ENCODE peak calls at places on chromosomes 13 and 19, in four cellular contexts. One of them, this sample, is unnamed.

GRCh38 chr19:54315956-54316355 is 3.0 kb upstream of the LILRA5 start:
- DNase-seq in K562: no peak
- DNase-seq in HepG2: no peak
- DNase-seq in H1: no peak
- DNase-seq in this sample: no peak

GRCh38 chr19:3458229-3458555 is 22.1 kb downstream of the SMIM24 start:
- DNase-seq in K562: no peak
- DNase-seq in HepG2: no peak
- DNase-seq in H1: no peak
- DNase-seq in this sample: no peak

GRCh38 chr19:48102870-48103751 is 7.5 kb downstream of the PLA2G4C start:
- DNase-seq in K562: peak
- DNase-seq in HepG2: peak
- DNase-seq in H1: no peak
- DNase-seq in this sample: peak

GRCh38 chr19:44617481-44617880 is 4.1 kb downstream of the IGSF23 start:
- DNase-seq in K562: no peak
- DNase-seq in HepG2: no peak
- DNase-seq in H1: no peak
- DNase-seq in this sample: no peak

GRCh38 chr13:48514776-48515175 is 18.1 kb downstream of the RCBTB2 start:
- DNase-seq in K562: no peak
- DNase-seq in HepG2: no peak
- DNase-seq in H1: no peak
- DNase-seq in this sample: no peak

GRCh38 chr13:47069133-47069532 is 172.3 kb upstream of the HTR2A start:
- DNase-seq in K562: no peak
- DNase-seq in HepG2: no peak
- DNase-seq in H1: no peak
- DNase-seq in this sample: no peak

GRCh38 chr13:55229906-55230569 is 1910.7 kb upstream of the PRR20A start:
- DNase-seq in K562: no peak
- DNase-seq in HepG2: no peak
- DNase-seq in H1: no peak
- DNase-seq in this sample: no peak

GRCh38 chr19:45862271-45862563 is 730 bp downstream of the SYMPK start:
- DNase-seq in K562: no peak
- DNase-seq in HepG2: no peak
- DNase-seq in H1: no peak
- DNase-seq in this sample: no peak

GRCh38 chr13:23715092-23715761 is 145.0 kb downstream of the TNFRSF19 start:
- DNase-seq in K562: no peak
- DNase-seq in HepG2: peak
- DNase-seq in H1: no peak
- DNase-seq in this sample: no peak

GRCh38 chr13:99311137-99311536 is 3.9 kb upstream of the GPR183 start:
- DNase-seq in K562: peak
- DNase-seq in HepG2: no peak
- DNase-seq in H1: no peak
- DNase-seq in this sample: no peak

GRCh38 chr13:114005206-114005720 is 31.4 kb upstream of the C13orf46 start:
- DNase-seq in K562: peak
- DNase-seq in HepG2: no peak
- DNase-seq in H1: no peak
- DNase-seq in this sample: no peak

GRCh38 chr13:80787604-80788003 is 446.7 kb upstream of the SPRY2 start:
- DNase-seq in K562: no peak
- DNase-seq in HepG2: no peak
- DNase-seq in H1: no peak
- DNase-seq in this sample: no peak

GRCh38 chr19:33905473-33905936 is 108.8 kb downstream of the KCTD15 start:
- DNase-seq in K562: no peak
- DNase-seq in HepG2: no peak
- DNase-seq in H1: no peak
- DNase-seq in this sample: no peak

GRCh38 chr19:46789371-46789770 is 977 bp upstream of the SLC1A5 start:
- DNase-seq in K562: no peak
- DNase-seq in HepG2: no peak
- DNase-seq in H1: no peak
- DNase-seq in this sample: no peak

GRCh38 chr13:107778094-107778493 is 437.2 kb downstream of the LIG4 start:
- DNase-seq in K562: no peak
- DNase-seq in HepG2: no peak
- DNase-seq in H1: no peak
- DNase-seq in this sample: no peak

GRCh38 chr19:13521066-13521465 is 14.8 kb upstream of the CACNA1A start:
- DNase-seq in K562: peak
- DNase-seq in HepG2: no peak
- DNase-seq in H1: no peak
- DNase-seq in this sample: no peak
- TF ChIP-seq GABPA in K562: no peak
- TF ChIP-seq GABPA in HepG2: no peak
- TF ChIP-seq GABPA in H1: no peak
- TF ChIP-seq GABPA in this sample: no peak

GRCh38 chr13:90746230-90746629 is 601.3 kb upstream of the MIR17HG start:
- DNase-seq in K562: no peak
- DNase-seq in HepG2: no peak
- DNase-seq in H1: no peak
- DNase-seq in this sample: no peak
- TF ChIP-seq GABPA in K562: no peak
- TF ChIP-seq GABPA in HepG2: no peak
- TF ChIP-seq GABPA in H1: no peak
- TF ChIP-seq GABPA in this sample: no peak

GRCh38 chr19:51807111-51807701 is 12.2 kb downstream of the FPR3 start:
- DNase-seq in K562: peak
- DNase-seq in HepG2: peak
- DNase-seq in H1: peak
- DNase-seq in this sample: no peak

GRCh38 chr19:51807925-51808324 is 13.0 kb downstream of the FPR3 start:
- DNase-seq in K562: no peak
- DNase-seq in HepG2: no peak
- DNase-seq in H1: no peak
- DNase-seq in this sample: no peak

GRCh38 chr19:51809787-51810186 is 14.8 kb downstream of the FPR3 start:
- DNase-seq in K562: no peak
- DNase-seq in HepG2: peak
- DNase-seq in H1: no peak
- DNase-seq in this sample: no peak

GRCh38 chr19:51810228-51810627 is 15.3 kb downstream of the FPR3 start:
- DNase-seq in K562: no peak
- DNase-seq in HepG2: peak
- DNase-seq in H1: no peak
- DNase-seq in this sample: no peak

GRCh38 chr19:51808333-51808986 is 13.5 kb downstream of the FPR3 start:
- DNase-seq in K562: no peak
- DNase-seq in HepG2: peak
- DNase-seq in H1: no peak
- DNase-seq in this sample: no peak
- TF ChIP-seq GABPA in K562: no peak
- TF ChIP-seq GABPA in HepG2: no peak
- TF ChIP-seq GABPA in H1: no peak
- TF ChIP-seq GABPA in this sample: no peak

DNA sequence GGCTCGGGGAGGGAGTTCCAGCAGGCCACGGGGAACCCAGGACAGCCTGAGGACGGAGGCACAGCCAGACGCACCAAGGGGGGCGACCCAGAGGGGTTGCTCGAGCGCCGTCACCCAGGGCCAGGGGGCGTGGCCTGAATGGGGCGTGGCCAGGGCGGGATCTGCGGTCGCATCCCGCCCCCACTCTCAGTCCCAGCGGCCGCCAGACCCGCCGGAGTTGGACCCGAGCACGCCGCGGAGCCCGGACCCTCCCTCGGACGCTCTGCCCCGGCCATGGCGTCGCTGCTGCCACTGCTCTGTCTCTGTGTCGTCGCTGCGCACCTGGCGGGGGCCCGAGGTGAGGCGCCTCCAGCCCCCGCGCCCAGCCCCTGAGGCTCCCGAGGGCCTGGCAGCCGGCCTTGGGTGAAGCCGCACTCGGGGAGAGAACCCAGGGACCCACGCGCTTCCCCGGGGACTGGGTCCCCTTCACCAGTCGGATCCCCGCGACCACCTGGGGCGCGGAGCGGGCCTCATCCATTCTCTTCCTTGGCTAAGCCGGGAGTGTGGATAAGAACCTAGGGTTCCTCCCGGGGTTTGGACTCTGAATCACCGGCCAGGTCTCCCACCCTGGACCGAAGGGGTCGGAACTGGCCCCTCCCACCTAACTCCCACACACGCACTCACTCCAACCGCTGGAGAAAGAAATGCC is at the start of gene CILP2:
- DNase-seq in K562: peak
- DNase-seq in HepG2: no peak
- DNase-seq in H1: no peak
- DNase-seq in this sample: no peak
- TF ChIP-seq GABPA in K562: no peak
- TF ChIP-seq GABPA in HepG2: no peak
- TF ChIP-seq GABPA in H1: no peak
- TF ChIP-seq GABPA in this sample: no peak

GRCh38 chr13:97433727-97434416 is at the start of gene RAP2A:
- DNase-seq in K562: peak
- DNase-seq in HepG2: peak
- DNase-seq in H1: peak
- DNase-seq in this sample: peak
- TF ChIP-seq GABPA in K562: peak
- TF ChIP-seq GABPA in HepG2: no peak
- TF ChIP-seq GABPA in H1: no peak
- TF ChIP-seq GABPA in this sample: no peak

GRCh38 chr13:33251131-33251629 is 34.4 kb downstream of the STARD13 start:
- DNase-seq in K562: no peak
- DNase-seq in HepG2: no peak
- DNase-seq in H1: no peak
- DNase-seq in this sample: no peak
- TF ChIP-seq GABPA in K562: no peak
- TF ChIP-seq GABPA in HepG2: no peak
- TF ChIP-seq GABPA in H1: no peak
- TF ChIP-seq GABPA in this sample: no peak

GRCh38 chr19:342801-343421 is 1.7 kb downstream of the MIER2 start:
- DNase-seq in K562: no peak
- DNase-seq in HepG2: no peak
- DNase-seq in H1: no peak
- DNase-seq in this sample: peak

GRCh38 chr19:345320-345879 is 804 bp upstream of the MIER2 start:
- DNase-seq in K562: no peak
- DNase-seq in HepG2: no peak
- DNase-seq in H1: no peak
- DNase-seq in this sample: no peak

GRCh38 chr19:343451-343931 is 1.1 kb downstream of the MIER2 start:
- DNase-seq in K562: no peak
- DNase-seq in HepG2: no peak
- DNase-seq in H1: no peak
- DNase-seq in this sample: no peak

GRCh38 chr19:344625-345319 is at the start of gene MIER2:
- DNase-seq in K562: peak
- DNase-seq in HepG2: peak
- DNase-seq in H1: peak
- DNase-seq in this sample: no peak

GRCh38 chr19:343941-344624 is 513 bp downstream of the MIER2 start:
- DNase-seq in K562: peak
- DNase-seq in HepG2: no peak
- DNase-seq in H1: no peak
- DNase-seq in this sample: no peak
- TF ChIP-seq GABPA in K562: no peak
- TF ChIP-seq GABPA in HepG2: no peak
- TF ChIP-seq GABPA in H1: no peak
- TF ChIP-seq GABPA in this sample: no peak

This sample was measured in HL-60.